ENCODE peak calls at places on chromosomes 16 and 17, in eight cellular contexts. I is WERI-Rb-1, H is heart left ventricle, J is GM23248, S is gastrocnemius medialis, T is RWPE2, V is heart right ventricle, F is stomach. E is an unnamed sample.

GRCh38 chr16:11098601-11099377 is 154.4 kb downstream of the CLEC16A start:
- DNase-seq in F (no peak), H (no peak), I (no peak), S (no peak), T (no peak), V (no peak), J (no peak), E (no peak)

GRCh38 chr17:15271731-15272130 is 6.6 kb upstream of the PMP22 start:
- DNase-seq in V (no peak), T (no peak), F (no peak), H (no peak), J (peak; percentile 62), S (peak; percentile 34), I (no peak), E (no peak)

GRCh38 chr17:12261354-12261753 is 240.7 kb downstream of the MAP2K4 start:
- DNase-seq in S (no peak), J (no peak), T (no peak), F (no peak), V (no peak), I (no peak), H (no peak), E (no peak)

GRCh38 chr16:85424260-85425060 is 188.7 kb upstream of the GSE1 start:
- DNase-seq in V (no peak), T (peak; percentile 50), I (no peak), F (peak; percentile 63), S (peak; percentile 13), H (peak; percentile 11), J (no peak), E (no peak)

GRCh38 chr16:88759245-88759975 is 25.6 kb downstream of the PIEZO1 start:
- DNase-seq in V (no peak), H (no peak), T (no peak), S (no peak), J (no peak), I (peak; percentile 73), F (peak; percentile 55), E (peak; percentile 38)

GRCh38 chr16:3863587-3863986 is 16.9 kb downstream of the CREBBP start:
- DNase-seq in S (no peak), F (no peak), J (no peak), T (no peak), H (no peak), I (no peak), V (no peak), E (no peak)

GRCh38 chr16:88773812-88774291 is 11.2 kb downstream of the PIEZO1 start:
- DNase-seq in S (no peak), V (peak; percentile 79), J (peak; percentile 94), F (peak; percentile 46), T (no peak), I (peak; percentile 86), H (peak; percentile 75), E (no peak)

GRCh38 chr16:48833461-48833860 is 223.5 kb upstream of the N4BP1 start:
- DNase-seq in S (no peak), J (no peak), F (no peak), I (no peak), T (no peak), H (no peak), V (no peak), E (no peak)

GRCh38 chr17:14840616-14841231 is 424.4 kb downstream of the PMP22 start:
- DNase-seq in I (no peak), S (no peak), T (no peak), H (no peak), J (peak; percentile 41), F (no peak), V (no peak), E (no peak)

GRCh38 chr17:74006366-74006765 is 197.1 kb upstream of the RPL38 start:
- DNase-seq in T (no peak), F (no peak), J (no peak), I (no peak), H (no peak), S (no peak), V (no peak), E (no peak)

DNA sequence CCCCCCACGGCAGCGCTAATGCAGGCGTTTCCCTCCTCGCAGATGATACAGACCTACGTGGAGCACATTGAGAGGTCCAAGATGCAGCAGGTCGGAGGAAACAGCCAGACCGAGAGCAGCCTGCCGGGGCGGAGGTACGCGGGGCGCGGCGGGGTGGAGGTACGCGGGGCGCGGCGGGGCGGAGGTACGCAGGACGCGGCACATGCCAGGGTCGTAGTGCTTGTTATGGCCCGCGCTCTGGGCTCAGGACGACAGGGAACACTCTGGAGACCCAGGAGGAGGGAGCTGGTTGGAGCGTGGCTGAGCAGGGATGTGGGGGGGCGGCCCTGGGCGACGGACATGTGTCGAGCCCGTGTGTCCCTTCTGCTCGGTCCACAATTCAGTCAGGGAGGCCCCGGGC is 23.4 kb downstream of the MAPK8IP3 start:
- DNase-seq in T (no peak), S (no peak), I (no peak), J (no peak), V (no peak), F (no peak), H (no peak), E (no peak)
- H3K36me3 ChIP-seq in T (peaks cover 24% of the 10 kb centered on the region), S (peaks cover 62% of the 10 kb centered on the region), I (peaks cover 56% of the 10 kb centered on the region), J (no peaks in the 10 kb centered on the region), V (peaks cover 94% of the 10 kb centered on the region), F (peaks cover 99% of the 10 kb centered on the region), H (peaks cover 86% of the 10 kb centered on the region), E (peaks cover 90% of the 10 kb centered on the region)

GRCh38 chr16:762049-762513 is 1.5 kb downstream of the MSLN start:
- DNase-seq in S (no peak), J (no peak), F (no peak), V (no peak), I (peak; percentile 56), T (no peak), H (no peak), E (no peak)

GRCh38 chr16:759110-759910 is 1.2 kb upstream of the MSLN start:
- DNase-seq in S (no peak), F (peak; percentile 59), I (no peak), V (no peak), H (no peak), J (no peak), T (peak; percentile 73), E (no peak)

GRCh38 chr16:760498-761343 is at the start of gene MSLN:
- DNase-seq in H (no peak), I (no peak), V (no peak), F (no peak), T (peak; percentile 88), J (no peak), S (no peak), E (no peak)

GRCh38 chr16:761580-761979 is 1.0 kb downstream of the MSLN start:
- DNase-seq in S (no peak), I (no peak), F (no peak), H (no peak), J (no peak), T (no peak), V (no peak), E (no peak)

DNA sequence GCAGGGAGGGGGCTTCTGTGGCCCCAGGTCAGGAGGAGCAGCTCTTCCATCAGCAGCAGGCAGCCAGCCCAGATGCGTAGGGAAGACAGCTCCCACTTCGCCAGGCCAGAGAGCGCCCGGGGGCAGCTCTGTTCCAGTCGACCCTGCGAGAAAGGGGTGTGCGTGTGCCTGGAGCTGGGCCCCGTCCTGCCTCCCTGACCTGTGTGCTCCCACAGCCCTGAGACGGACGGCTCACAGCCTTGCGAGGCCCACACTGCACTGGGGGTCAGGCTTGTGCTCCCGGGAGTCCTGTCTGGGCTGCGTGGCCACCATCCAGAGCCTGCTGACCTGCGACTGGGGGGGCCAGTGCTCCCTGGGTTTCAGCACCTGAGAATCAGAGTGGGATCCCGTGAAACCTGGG is 469 bp upstream of the MSLN start:
- DNase-seq in H (no peak), V (no peak), J (no peak), F (no peak), T (peak; percentile 74), S (no peak), I (no peak), E (no peak)
- H3K4me3 ChIP-seq in H (no peak overlapping the region), V (no peak overlapping the region), J (no peak overlapping the region), F (no peak overlapping the region), T (no peak overlapping the region), S (no peak overlapping the region), I (no peak overlapping the region), E (no peak overlapping the region)

GRCh38 chr16:35150805-35151312 is 1691.4 kb downstream of the TP53TG3F start:
- DNase-seq in F (no peak), S (no peak), V (no peak), H (no peak), I (no peak), J (no peak), T (no peak), E (no peak)
- H3K9me3 ChIP-seq in F (peaks cover 86% of the 10 kb centered on the region), S (no peaks in the 10 kb centered on the region), V (peaks cover 2% of the 10 kb centered on the region), H (no peaks in the 10 kb centered on the region), I (no peaks in the 10 kb centered on the region), J (peaks cover 2% of the 10 kb centered on the region), T (peaks cover 3% of the 10 kb centered on the region), E (peaks cover 61% of the 10 kb centered on the region)

GRCh38 chr17:42989726-42990652 is 8.2 kb upstream of the RPL27 start:
- DNase-seq in V (no peak), I (no peak), S (no peak), H (no peak), F (no peak), T (no peak), J (peak; percentile 86), E (no peak)
- H3K36me3 ChIP-seq in V (peaks cover 98% of the 10 kb centered on the region), I (peaks cover 84% of the 10 kb centered on the region), S (peaks cover 84% of the 10 kb centered on the region), H (peaks cover 99% of the 10 kb centered on the region), F (peaks cover 98% of the 10 kb centered on the region), T (peaks cover 68% of the 10 kb centered on the region), J (peaks cover 36% of the 10 kb centered on the region), E (peaks cover 7% of the 10 kb centered on the region)

GRCh38 chr17:39626671-39627169 is at the start of gene PPP1R1B:
- DNase-seq in S (no peak), T (no peak), F (no peak), H (no peak), V (no peak), I (peak; percentile 56), J (peak; percentile 24), E (no peak)
- H3K4me3 ChIP-seq in S (peak within 1 kb of the TSS; percentile 44), T (peak within 1 kb of the TSS; percentile 10), F (peak within 1 kb of the TSS; percentile 34), H (peak within 1 kb of the TSS; percentile 27), V (peak within 1 kb of the TSS; percentile 41), I (peak within 1 kb of the TSS; percentile 66), J (peak within 1 kb of the TSS; percentile 56), E (peak within 1 kb of the TSS; percentile 32)

DNA sequence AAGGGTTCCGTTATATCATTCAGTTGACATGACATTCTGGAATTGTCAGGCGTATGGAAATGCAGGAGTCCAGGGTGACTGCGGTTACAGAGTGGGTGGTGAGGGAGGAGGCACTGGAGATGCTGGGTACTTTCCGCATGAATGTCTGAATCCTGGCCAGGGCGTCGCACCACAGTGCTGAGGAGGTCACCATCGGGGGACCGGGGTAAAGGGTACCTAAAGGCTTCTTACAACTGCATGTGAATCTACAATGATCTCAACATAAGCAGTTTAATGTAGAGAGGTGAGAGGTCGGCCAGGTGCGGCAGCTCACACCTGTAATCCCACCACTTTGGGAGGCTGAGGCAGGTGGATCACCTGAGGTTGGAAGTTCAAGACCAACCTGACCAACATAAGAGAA is 34.3 kb downstream of the USP22 start:
- DNase-seq in T (peak; percentile 13), S (no peak), V (no peak), J (no peak), H (no peak), F (no peak), I (no peak), E (no peak)
- H3K9me3 ChIP-seq in T (no peaks in the 10 kb centered on the region), S (no peaks in the 10 kb centered on the region), V (no peaks in the 10 kb centered on the region), J (no peaks in the 10 kb centered on the region), H (no peaks in the 10 kb centered on the region), F (no peaks in the 10 kb centered on the region), I (no peaks in the 10 kb centered on the region), E (no peaks in the 10 kb centered on the region)

E was measured in tibial nerve.